ENCODE peak calls at places on chromosome 3, in five cellular contexts. One of them, this sample, is unnamed.

GRCh38 chr3:16290007-16290826 is 25.2 kb downstream of the OXNAD1 start:
- DNase-seq in body of pancreas: peak
- DNase-seq in NB4: peak
- DNase-seq in lower leg skin: peak
- DNase-seq in breast epithelium: no peak
- DNase-seq in this sample: no peak

GRCh38 chr3:134447371-134447770 is 38.4 kb downstream of the ANAPC13 start:
- DNase-seq in body of pancreas: no peak
- DNase-seq in NB4: no peak
- DNase-seq in lower leg skin: no peak
- DNase-seq in breast epithelium: no peak
- DNase-seq in this sample: no peak

GRCh38 chr3:138227650-138228049 is 40.5 kb downstream of the ARMC8 start:
- DNase-seq in body of pancreas: no peak
- DNase-seq in NB4: no peak
- DNase-seq in lower leg skin: no peak
- DNase-seq in breast epithelium: no peak
- DNase-seq in this sample: no peak

GRCh38 chr3:172198428-172198827 is 159.1 kb downstream of the FNDC3B start:
- DNase-seq in body of pancreas: no peak
- DNase-seq in NB4: no peak
- DNase-seq in lower leg skin: no peak
- DNase-seq in breast epithelium: no peak
- DNase-seq in this sample: no peak

GRCh38 chr3:179624471-179624870 is 19.9 kb downstream of the NDUFB5 start:
- DNase-seq in body of pancreas: no peak
- DNase-seq in NB4: no peak
- DNase-seq in lower leg skin: no peak
- DNase-seq in breast epithelium: no peak
- DNase-seq in this sample: no peak

GRCh38 chr3:147903037-147903436 is 493.9 kb downstream of the ZIC1 start:
- DNase-seq in body of pancreas: no peak
- DNase-seq in NB4: no peak
- DNase-seq in lower leg skin: no peak
- DNase-seq in breast epithelium: no peak
- DNase-seq in this sample: no peak

GRCh38 chr3:170961616-170962400 is 53.4 kb upstream of the EIF5A2 start:
- DNase-seq in body of pancreas: peak
- DNase-seq in NB4: peak
- DNase-seq in lower leg skin: no peak
- DNase-seq in breast epithelium: no peak
- DNase-seq in this sample: no peak

GRCh38 chr3:132772252-132772651 is 50.0 kb upstream of the NPHP3 start:
- DNase-seq in body of pancreas: no peak
- DNase-seq in NB4: no peak
- DNase-seq in lower leg skin: no peak
- DNase-seq in breast epithelium: no peak
- DNase-seq in this sample: no peak

GRCh38 chr3:61687663-61688306 is 126.4 kb downstream of the PTPRG start:
- DNase-seq in body of pancreas: no peak
- DNase-seq in NB4: no peak
- DNase-seq in lower leg skin: no peak
- DNase-seq in breast epithelium: no peak
- DNase-seq in this sample: no peak

GRCh38 chr3:97391167-97391566 is 373.4 kb upstream of the ARL6 start:
- DNase-seq in body of pancreas: no peak
- DNase-seq in NB4: no peak
- DNase-seq in lower leg skin: no peak
- DNase-seq in breast epithelium: no peak
- DNase-seq in this sample: no peak

GRCh38 chr3:172520332-172520831 is 2.8 kb downstream of the TNFSF10 start:
- DNase-seq in body of pancreas: no peak
- DNase-seq in NB4: no peak
- DNase-seq in lower leg skin: no peak
- DNase-seq in breast epithelium: no peak
- DNase-seq in this sample: no peak

GRCh38 chr3:46097691-46098241 is 70.5 kb upstream of the XCR1 start:
- DNase-seq in body of pancreas: no peak
- DNase-seq in NB4: peak
- DNase-seq in lower leg skin: peak
- DNase-seq in breast epithelium: no peak
- DNase-seq in this sample: no peak

GRCh38 chr3:139518296-139518695 is 21.2 kb downstream of the RBP1 start:
- DNase-seq in body of pancreas: peak
- DNase-seq in NB4: no peak
- DNase-seq in lower leg skin: peak
- DNase-seq in breast epithelium: no peak
- DNase-seq in this sample: no peak

GRCh38 chr3:63308072-63308471 is 30.0 kb downstream of the SYNPR start:
- DNase-seq in body of pancreas: no peak
- DNase-seq in NB4: no peak
- DNase-seq in lower leg skin: no peak
- DNase-seq in breast epithelium: no peak
- DNase-seq in this sample: no peak

GRCh38 chr3:126345641-126346460 is 11.4 kb downstream of the KLF15 start:
- DNase-seq in body of pancreas: no peak
- DNase-seq in NB4: no peak
- DNase-seq in lower leg skin: no peak
- DNase-seq in breast epithelium: no peak
- DNase-seq in this sample: no peak

GRCh38 chr3:42159706-42160472 is 68.7 kb downstream of the TRAK1 start:
- DNase-seq in body of pancreas: peak
- DNase-seq in NB4: no peak
- DNase-seq in lower leg skin: peak
- DNase-seq in breast epithelium: peak
- DNase-seq in this sample: no peak

GRCh38 chr3:58167431-58168351 is 43.1 kb downstream of the DNASE1L3 start:
- DNase-seq in body of pancreas: peak
- DNase-seq in NB4: peak
- DNase-seq in lower leg skin: no peak
- DNase-seq in breast epithelium: no peak
- DNase-seq in this sample: peak

GRCh38 chr3:175948041-175948440 is 1088.9 kb downstream of the NAALADL2 start:
- DNase-seq in body of pancreas: no peak
- DNase-seq in NB4: no peak
- DNase-seq in lower leg skin: no peak
- DNase-seq in breast epithelium: no peak
- DNase-seq in this sample: no peak

GRCh38 chr3:15064299-15064834 is 748 bp downstream of the MRPS25 start:
- DNase-seq in body of pancreas: peak
- DNase-seq in NB4: peak
- DNase-seq in lower leg skin: no peak
- DNase-seq in breast epithelium: no peak
- DNase-seq in this sample: peak

GRCh38 chr3:15066467-15066866 is 1.4 kb upstream of the MRPS25 start:
- DNase-seq in body of pancreas: no peak
- DNase-seq in NB4: no peak
- DNase-seq in lower leg skin: no peak
- DNase-seq in breast epithelium: no peak
- DNase-seq in this sample: no peak

GRCh38 chr3:15065550-15066007 is 464 bp upstream of the MRPS25 start:
- DNase-seq in body of pancreas: no peak
- DNase-seq in NB4: no peak
- DNase-seq in lower leg skin: no peak
- DNase-seq in breast epithelium: no peak
- DNase-seq in this sample: no peak

GRCh38 chr3:15063656-15064286 is 1.3 kb downstream of the MRPS25 start:
- DNase-seq in body of pancreas: no peak
- DNase-seq in NB4: no peak
- DNase-seq in lower leg skin: no peak
- DNase-seq in breast epithelium: no peak
- DNase-seq in this sample: no peak

DNA sequence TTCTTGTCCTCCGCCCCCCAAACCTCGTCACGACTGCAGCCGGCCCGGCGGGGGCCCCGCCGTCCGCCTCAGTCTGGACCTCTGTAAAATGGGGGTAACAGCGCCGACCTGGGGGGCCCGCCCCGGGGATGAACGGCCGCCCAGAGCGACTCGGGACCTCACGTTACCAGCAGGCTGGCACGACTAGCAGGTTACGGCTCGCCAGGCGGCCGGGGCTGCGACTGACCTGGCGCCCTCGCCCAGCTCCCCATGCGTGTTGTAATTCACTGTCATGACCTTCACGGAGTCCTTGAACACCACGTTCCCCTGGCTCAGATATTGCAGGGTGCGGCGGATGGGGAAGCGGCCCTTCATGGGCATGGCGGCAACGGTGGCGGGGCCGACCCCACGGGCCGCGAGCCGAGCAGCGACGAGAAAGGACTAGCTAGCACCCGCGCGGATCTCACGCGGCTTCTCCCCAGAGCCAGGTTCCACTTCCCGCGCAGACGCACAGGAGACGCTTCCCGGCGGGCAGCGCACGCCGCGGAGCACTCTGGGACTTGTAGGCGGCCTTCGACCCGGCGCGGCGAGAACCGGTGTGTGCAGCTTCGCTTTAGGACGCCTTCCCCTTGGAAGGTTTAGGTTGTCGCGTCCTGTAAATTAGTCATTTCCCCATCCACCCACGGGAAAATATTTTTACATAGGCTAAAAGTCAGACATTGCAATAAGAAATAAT is at the start of gene MRPS25:
- DNase-seq in body of pancreas: peak
- DNase-seq in NB4: peak
- DNase-seq in lower leg skin: peak
- DNase-seq in breast epithelium: peak
- DNase-seq in this sample: peak
- TF ChIP-seq POLR2A in body of pancreas: peak
- TF ChIP-seq POLR2A in NB4: peak
- TF ChIP-seq POLR2A in lower leg skin: peak
- TF ChIP-seq POLR2A in breast epithelium: peak
- TF ChIP-seq POLR2A in this sample: peak

DNA sequence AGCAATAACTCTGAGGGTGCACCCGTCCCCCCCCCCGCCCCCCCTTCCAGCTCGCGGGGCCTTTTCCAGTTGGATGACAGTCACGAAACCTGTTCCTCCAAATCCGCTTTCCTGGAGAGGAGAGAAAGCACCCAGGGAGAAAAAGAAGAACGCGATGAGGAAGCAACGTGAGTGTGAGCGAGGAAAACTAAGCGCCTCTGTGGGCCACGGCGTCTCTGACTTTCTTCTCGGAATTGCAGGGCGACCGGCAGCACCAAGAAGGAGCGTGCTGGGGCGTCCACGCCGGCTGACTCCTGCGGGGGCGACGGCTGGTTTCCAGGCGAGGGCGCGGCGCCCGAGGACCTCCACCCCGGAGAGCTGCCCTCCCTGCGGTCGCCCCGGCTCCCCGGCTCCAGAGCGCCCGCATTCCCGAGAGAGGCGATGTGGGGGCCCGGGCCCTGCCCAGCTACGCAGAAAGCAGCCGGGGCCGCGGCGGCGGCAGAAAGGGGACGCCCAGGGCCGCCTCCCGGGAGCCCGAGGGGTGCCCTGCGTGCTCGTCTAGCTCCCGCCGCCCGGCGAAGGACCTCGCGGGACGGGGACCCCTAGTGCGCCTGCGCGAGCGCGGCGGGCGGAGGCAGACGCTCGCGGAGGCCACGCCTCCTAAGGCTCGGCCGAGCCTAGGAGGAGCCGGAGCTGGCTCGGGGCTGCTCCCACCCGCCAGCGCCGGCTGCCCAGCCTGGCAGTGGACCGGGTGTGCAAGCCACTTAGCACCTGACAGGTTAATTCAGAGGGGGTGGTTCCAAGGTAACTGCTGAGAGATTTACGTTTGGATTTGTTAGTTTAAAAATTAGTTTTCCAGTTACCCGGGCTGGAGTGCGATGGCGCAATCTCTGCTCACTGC is 15.3 kb upstream of the ADIPOQ start:
- DNase-seq in body of pancreas: peak
- DNase-seq in NB4: peak
- DNase-seq in lower leg skin: peak
- DNase-seq in breast epithelium: peak
- DNase-seq in this sample: peak
- TF ChIP-seq POLR2A in body of pancreas: peak
- TF ChIP-seq POLR2A in NB4: peak
- TF ChIP-seq POLR2A in lower leg skin: no peak
- TF ChIP-seq POLR2A in breast epithelium: no peak
- TF ChIP-seq POLR2A in this sample: peak

DNA sequence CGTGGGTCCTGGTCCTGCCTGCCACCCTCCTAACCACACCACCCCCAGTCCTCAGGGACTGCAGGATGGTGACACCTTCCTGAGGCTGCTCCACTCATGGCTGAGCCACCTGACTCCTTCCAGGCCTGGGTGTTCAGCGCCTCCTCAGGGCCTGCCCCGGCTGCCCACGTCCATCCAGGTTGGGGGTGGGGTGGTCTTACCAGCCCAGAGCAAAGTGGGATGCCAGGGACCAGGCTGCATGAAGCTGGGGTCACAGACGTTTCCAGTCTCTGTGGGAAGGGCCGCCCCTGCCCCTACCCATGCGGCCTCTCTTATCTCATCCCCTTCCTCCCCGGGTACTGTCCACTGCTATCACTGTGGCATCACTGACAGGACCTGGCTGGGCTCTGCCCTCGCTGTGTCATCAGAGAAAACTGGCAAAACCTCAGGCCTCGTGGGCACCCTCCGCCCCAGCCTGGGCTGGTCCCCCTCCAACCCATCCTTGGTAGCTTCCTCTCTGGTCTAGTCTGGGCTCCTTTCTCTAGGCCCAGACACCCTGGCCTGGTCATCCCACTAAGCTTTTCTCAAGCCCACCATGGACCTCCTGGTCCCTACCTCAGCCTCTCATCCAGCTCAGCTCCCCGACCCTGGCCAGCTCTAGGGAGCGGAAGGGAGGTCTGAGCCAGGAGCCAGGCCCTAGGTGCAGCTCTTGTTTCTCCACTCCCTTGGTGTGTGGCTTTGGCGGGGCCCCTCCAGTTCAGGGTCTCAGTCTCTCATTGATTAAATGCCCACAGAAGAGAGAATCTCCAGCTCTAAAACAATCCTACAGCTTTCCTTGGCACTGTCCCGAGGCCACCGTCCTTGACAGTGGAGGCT is 32.9 kb downstream of the WNT7A start:
- DNase-seq in body of pancreas: no peak
- DNase-seq in NB4: no peak
- DNase-seq in lower leg skin: no peak
- DNase-seq in breast epithelium: no peak
- DNase-seq in this sample: no peak
- TF ChIP-seq POLR2A in body of pancreas: no peak
- TF ChIP-seq POLR2A in NB4: no peak
- TF ChIP-seq POLR2A in lower leg skin: no peak
- TF ChIP-seq POLR2A in breast epithelium: no peak
- TF ChIP-seq POLR2A in this sample: no peak

DNA sequence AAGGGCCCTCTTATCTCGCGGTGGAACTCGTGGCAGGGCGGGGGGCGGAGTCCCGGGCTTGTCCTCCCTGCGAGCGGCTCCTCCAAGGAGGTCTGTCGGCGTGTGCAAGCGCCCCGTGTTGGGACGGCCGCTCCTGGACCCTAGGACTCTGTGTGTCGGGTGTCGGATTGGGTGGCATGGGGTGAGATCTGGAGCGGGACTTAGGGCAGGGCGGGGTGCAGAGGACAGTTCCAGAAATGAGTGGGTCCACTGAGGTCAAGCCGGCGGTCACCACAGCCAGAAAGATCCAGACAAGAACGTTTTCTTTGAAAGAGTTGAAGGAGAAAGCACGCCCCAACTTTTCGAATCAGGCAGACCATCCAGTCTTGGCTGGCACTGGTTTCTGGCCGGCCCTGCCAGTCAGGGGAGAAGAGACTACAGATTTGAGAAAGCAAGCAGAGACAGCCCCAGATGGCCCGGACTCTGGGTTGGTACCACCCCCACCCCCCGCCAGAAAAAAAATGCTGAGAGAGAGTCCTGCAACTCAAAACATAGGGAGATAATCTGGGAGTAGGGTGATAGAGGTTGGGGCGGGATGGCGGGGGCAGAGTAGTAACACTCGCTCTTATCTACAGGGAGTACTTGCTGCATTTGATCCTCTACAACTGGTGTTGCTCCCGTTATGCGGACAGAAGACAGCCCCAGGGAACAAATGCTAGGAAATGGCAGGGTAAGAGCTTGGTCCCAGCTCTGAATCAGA is 829 bp upstream of the CISH start:
- DNase-seq in body of pancreas: no peak
- DNase-seq in NB4: no peak
- DNase-seq in lower leg skin: no peak
- DNase-seq in breast epithelium: no peak
- DNase-seq in this sample: no peak
- TF ChIP-seq POLR2A in body of pancreas: no peak
- TF ChIP-seq POLR2A in NB4: no peak
- TF ChIP-seq POLR2A in lower leg skin: no peak
- TF ChIP-seq POLR2A in breast epithelium: no peak
- TF ChIP-seq POLR2A in this sample: peak

This sample was measured in H54.